ENCODE peak calls at places on chromosomes 3 and 15, in four cellular contexts. V, C, D and R are unnamed samples.

GRCh38 chr3:125108833-125109540 is 53.2 kb upstream of the HEG1 start:
- DNase-seq in V (no peak), C (no peak), D (no peak), R (no peak)

GRCh38 chr15:39874890-39875549 is 45.0 kb downstream of the GPR176 start:
- DNase-seq in V (no peak), C (no peak), D (peak; percentile 69), R (peak; percentile 46)

GRCh38 chr15:41281236-41281635 is 50.2 kb downstream of the CHP1 start:
- DNase-seq in V (no peak), C (no peak), D (no peak), R (peak; percentile 23)

GRCh38 chr3:107496855-107497254 is 25.9 kb upstream of the BBX start:
- DNase-seq in V (no peak), C (no peak), D (no peak), R (no peak)

GRCh38 chr15:90790057-90790456 is 72.9 kb downstream of the BLM start:
- DNase-seq in V (no peak), C (no peak), D (no peak), R (no peak)

GRCh38 chr15:100026041-100026440 is 292.8 kb upstream of the LYSMD4 start:
- DNase-seq in V (no peak), C (no peak), D (no peak), R (no peak)

GRCh38 chr3:66722675-66723074 is 221.9 kb upstream of the LRIG1 start:
- DNase-seq in V (no peak), C (no peak), D (no peak), R (peak; percentile 88)

GRCh38 chr3:14791343-14791945 is 27.3 kb upstream of the FGD5 start:
- DNase-seq in V (peak; percentile 74), C (peak; percentile 33), D (peak; percentile 61), R (peak; percentile 53)

GRCh38 chr3:3739345-3740060 is 59.7 kb upstream of the LRRN1 start:
- DNase-seq in V (no peak), C (no peak), D (no peak), R (no peak)

GRCh38 chr3:143998266-143998665 is 26.6 kb downstream of the DIPK2A start:
- DNase-seq in V (no peak), C (no peak), D (no peak), R (no peak)

GRCh38 chr3:195270079-195270349 is 945 bp downstream of the XXYLT1 start:
- DNase-seq in V (no peak), C (no peak), D (no peak), R (no peak)